ENCODE peak calls at places on chromosomes 13 and 19, in six cellular contexts. One of them, this sample, is unnamed.

GRCh38 chr13:80341771-80342271 is 895 bp upstream of the SPRY2 start:
- DNase-seq in fibroblast of the aortic adventitia: peak
- DNase-seq in CD8-positive, alpha-beta T cell: no peak
- DNase-seq in bronchial epithelial cell: peak
- DNase-seq in vagina: peak
- DNase-seq in hepatocyte: peak
- DNase-seq in this sample: no peak

GRCh38 chr19:50817941-50818858 is 5.4 kb downstream of the KLK1 start:
- DNase-seq in fibroblast of the aortic adventitia: no peak
- DNase-seq in CD8-positive, alpha-beta T cell: peak
- DNase-seq in bronchial epithelial cell: no peak
- DNase-seq in vagina: no peak
- DNase-seq in hepatocyte: peak
- DNase-seq in this sample: peak

GRCh38 chr19:49193822-49194394 is 36.3 kb downstream of the TRPM4 start:
- DNase-seq in fibroblast of the aortic adventitia: no peak
- DNase-seq in CD8-positive, alpha-beta T cell: no peak
- DNase-seq in bronchial epithelial cell: no peak
- DNase-seq in vagina: no peak
- DNase-seq in hepatocyte: no peak
- DNase-seq in this sample: no peak

GRCh38 chr19:5526691-5527090 is 41.1 kb downstream of the TINCR start:
- DNase-seq in fibroblast of the aortic adventitia: no peak
- DNase-seq in CD8-positive, alpha-beta T cell: no peak
- DNase-seq in bronchial epithelial cell: no peak
- DNase-seq in vagina: no peak
- DNase-seq in hepatocyte: no peak
- DNase-seq in this sample: no peak

GRCh38 chr19:13783565-13784500 is 9.6 kb downstream of the C19orf53 start:
- DNase-seq in fibroblast of the aortic adventitia: no peak
- DNase-seq in CD8-positive, alpha-beta T cell: no peak
- DNase-seq in bronchial epithelial cell: peak
- DNase-seq in vagina: no peak
- DNase-seq in hepatocyte: no peak
- DNase-seq in this sample: no peak

GRCh38 chr19:38734426-38735256 is 9.6 kb downstream of the CAPN12 start:
- DNase-seq in fibroblast of the aortic adventitia: no peak
- DNase-seq in CD8-positive, alpha-beta T cell: peak
- DNase-seq in bronchial epithelial cell: peak
- DNase-seq in vagina: no peak
- DNase-seq in hepatocyte: peak
- DNase-seq in this sample: no peak

GRCh38 chr13:21749410-21749809 is 78.5 kb downstream of the FGF9 start:
- DNase-seq in fibroblast of the aortic adventitia: no peak
- DNase-seq in CD8-positive, alpha-beta T cell: no peak
- DNase-seq in bronchial epithelial cell: peak
- DNase-seq in vagina: no peak
- DNase-seq in hepatocyte: no peak
- DNase-seq in this sample: no peak

GRCh38 chr13:102325321-102325720 is 76.5 kb downstream of the FGF14 start:
- DNase-seq in fibroblast of the aortic adventitia: no peak
- DNase-seq in CD8-positive, alpha-beta T cell: no peak
- DNase-seq in bronchial epithelial cell: no peak
- DNase-seq in vagina: no peak
- DNase-seq in hepatocyte: no peak
- DNase-seq in this sample: no peak

GRCh38 chr19:10368101-10368803 is 12.1 kb downstream of the TYK2 start:
- DNase-seq in fibroblast of the aortic adventitia: no peak
- DNase-seq in CD8-positive, alpha-beta T cell: no peak
- DNase-seq in bronchial epithelial cell: no peak
- DNase-seq in vagina: no peak
- DNase-seq in hepatocyte: no peak
- DNase-seq in this sample: no peak

GRCh38 chr13:27403727-27404385 is 20.6 kb upstream of the GTF3A start:
- DNase-seq in fibroblast of the aortic adventitia: no peak
- DNase-seq in CD8-positive, alpha-beta T cell: no peak
- DNase-seq in bronchial epithelial cell: no peak
- DNase-seq in vagina: no peak
- DNase-seq in hepatocyte: peak
- DNase-seq in this sample: no peak

GRCh38 chr13:27404680-27405079 is 19.7 kb upstream of the GTF3A start:
- DNase-seq in fibroblast of the aortic adventitia: no peak
- DNase-seq in CD8-positive, alpha-beta T cell: no peak
- DNase-seq in bronchial epithelial cell: no peak
- DNase-seq in vagina: no peak
- DNase-seq in hepatocyte: no peak
- DNase-seq in this sample: no peak

GRCh38 chr13:27408074-27408473 is 16.3 kb upstream of the GTF3A start:
- DNase-seq in fibroblast of the aortic adventitia: no peak
- DNase-seq in CD8-positive, alpha-beta T cell: no peak
- DNase-seq in bronchial epithelial cell: no peak
- DNase-seq in vagina: no peak
- DNase-seq in hepatocyte: no peak
- DNase-seq in this sample: no peak

GRCh38 chr13:27405521-27406134 is 18.8 kb upstream of the GTF3A start:
- DNase-seq in fibroblast of the aortic adventitia: no peak
- DNase-seq in CD8-positive, alpha-beta T cell: no peak
- DNase-seq in bronchial epithelial cell: peak
- DNase-seq in vagina: no peak
- DNase-seq in hepatocyte: no peak
- DNase-seq in this sample: no peak

GRCh38 chr13:27406178-27406939 is 18.1 kb upstream of the GTF3A start:
- DNase-seq in fibroblast of the aortic adventitia: peak
- DNase-seq in CD8-positive, alpha-beta T cell: peak
- DNase-seq in bronchial epithelial cell: peak
- DNase-seq in vagina: no peak
- DNase-seq in hepatocyte: peak
- DNase-seq in this sample: no peak
- TF ChIP-seq CTCF in fibroblast of the aortic adventitia: peak
- TF ChIP-seq CTCF in CD8-positive, alpha-beta T cell: peak
- TF ChIP-seq CTCF in bronchial epithelial cell: peak
- TF ChIP-seq CTCF in vagina: no peak
- TF ChIP-seq CTCF in hepatocyte: peak
- TF ChIP-seq CTCF in this sample: peak

GRCh38 chr13:39602277-39602613 is 748 bp downstream of the LHFPL6 start:
- DNase-seq in fibroblast of the aortic adventitia: no peak
- DNase-seq in CD8-positive, alpha-beta T cell: no peak
- DNase-seq in bronchial epithelial cell: no peak
- DNase-seq in vagina: no peak
- DNase-seq in hepatocyte: no peak
- DNase-seq in this sample: no peak

GRCh38 chr13:39601636-39602035 is 1.4 kb downstream of the LHFPL6 start:
- DNase-seq in fibroblast of the aortic adventitia: no peak
- DNase-seq in CD8-positive, alpha-beta T cell: no peak
- DNase-seq in bronchial epithelial cell: no peak
- DNase-seq in vagina: no peak
- DNase-seq in hepatocyte: no peak
- DNase-seq in this sample: no peak

GRCh38 chr13:39599842-39600241 is 3.2 kb downstream of the LHFPL6 start:
- DNase-seq in fibroblast of the aortic adventitia: peak
- DNase-seq in CD8-positive, alpha-beta T cell: no peak
- DNase-seq in bronchial epithelial cell: no peak
- DNase-seq in vagina: no peak
- DNase-seq in hepatocyte: no peak
- DNase-seq in this sample: no peak

GRCh38 chr13:39602614-39603366 is at the start of gene LHFPL6:
- DNase-seq in fibroblast of the aortic adventitia: peak
- DNase-seq in CD8-positive, alpha-beta T cell: peak
- DNase-seq in bronchial epithelial cell: peak
- DNase-seq in vagina: peak
- DNase-seq in hepatocyte: peak
- DNase-seq in this sample: peak

GRCh38 chr13:39600766-39601165 is 2.2 kb downstream of the LHFPL6 start:
- DNase-seq in fibroblast of the aortic adventitia: peak
- DNase-seq in CD8-positive, alpha-beta T cell: no peak
- DNase-seq in bronchial epithelial cell: no peak
- DNase-seq in vagina: no peak
- DNase-seq in hepatocyte: no peak
- DNase-seq in this sample: no peak
- TF ChIP-seq CTCF in fibroblast of the aortic adventitia: peak
- TF ChIP-seq CTCF in CD8-positive, alpha-beta T cell: no peak
- TF ChIP-seq CTCF in bronchial epithelial cell: no peak
- TF ChIP-seq CTCF in vagina: no peak
- TF ChIP-seq CTCF in hepatocyte: no peak
- TF ChIP-seq CTCF in this sample: no peak

GRCh38 chr19:42635233-42635539 is 40.5 kb upstream of the CEACAM8 start:
- DNase-seq in fibroblast of the aortic adventitia: no peak
- DNase-seq in CD8-positive, alpha-beta T cell: no peak
- DNase-seq in bronchial epithelial cell: no peak
- DNase-seq in vagina: no peak
- DNase-seq in hepatocyte: no peak
- DNase-seq in this sample: no peak

GRCh38 chr19:42629191-42629590 is 34.5 kb upstream of the CEACAM8 start:
- DNase-seq in fibroblast of the aortic adventitia: no peak
- DNase-seq in CD8-positive, alpha-beta T cell: no peak
- DNase-seq in bronchial epithelial cell: peak
- DNase-seq in vagina: no peak
- DNase-seq in hepatocyte: no peak
- DNase-seq in this sample: no peak

GRCh38 chr19:42634409-42635232 is 39.9 kb upstream of the CEACAM8 start:
- DNase-seq in fibroblast of the aortic adventitia: peak
- DNase-seq in CD8-positive, alpha-beta T cell: peak
- DNase-seq in bronchial epithelial cell: peak
- DNase-seq in vagina: no peak
- DNase-seq in hepatocyte: no peak
- DNase-seq in this sample: no peak
- TF ChIP-seq CTCF in fibroblast of the aortic adventitia: peak
- TF ChIP-seq CTCF in CD8-positive, alpha-beta T cell: no peak
- TF ChIP-seq CTCF in bronchial epithelial cell: peak
- TF ChIP-seq CTCF in vagina: no peak
- TF ChIP-seq CTCF in hepatocyte: no peak
- TF ChIP-seq CTCF in this sample: peak

GRCh38 chr13:77337159-77337558 is 10.3 kb upstream of the MYCBP2 start:
- DNase-seq in fibroblast of the aortic adventitia: no peak
- DNase-seq in CD8-positive, alpha-beta T cell: no peak
- DNase-seq in bronchial epithelial cell: no peak
- DNase-seq in vagina: no peak
- DNase-seq in hepatocyte: no peak
- DNase-seq in this sample: no peak
- TF ChIP-seq CTCF in fibroblast of the aortic adventitia: no peak
- TF ChIP-seq CTCF in CD8-positive, alpha-beta T cell: no peak
- TF ChIP-seq CTCF in bronchial epithelial cell: no peak
- TF ChIP-seq CTCF in vagina: no peak
- TF ChIP-seq CTCF in hepatocyte: no peak
- TF ChIP-seq CTCF in this sample: no peak

GRCh38 chr13:31591834-31592233 is 147.5 kb upstream of the RXFP2 start:
- DNase-seq in fibroblast of the aortic adventitia: no peak
- DNase-seq in CD8-positive, alpha-beta T cell: no peak
- DNase-seq in bronchial epithelial cell: no peak
- DNase-seq in vagina: no peak
- DNase-seq in hepatocyte: no peak
- DNase-seq in this sample: no peak

GRCh38 chr13:31594056-31594455 is 145.3 kb upstream of the RXFP2 start:
- DNase-seq in fibroblast of the aortic adventitia: no peak
- DNase-seq in CD8-positive, alpha-beta T cell: no peak
- DNase-seq in bronchial epithelial cell: no peak
- DNase-seq in vagina: no peak
- DNase-seq in hepatocyte: no peak
- DNase-seq in this sample: no peak

GRCh38 chr13:31598990-31599389 is 140.3 kb upstream of the RXFP2 start:
- DNase-seq in fibroblast of the aortic adventitia: no peak
- DNase-seq in CD8-positive, alpha-beta T cell: no peak
- DNase-seq in bronchial epithelial cell: no peak
- DNase-seq in vagina: no peak
- DNase-seq in hepatocyte: no peak
- DNase-seq in this sample: no peak

GRCh38 chr13:31595568-31595967 is 143.8 kb upstream of the RXFP2 start:
- DNase-seq in fibroblast of the aortic adventitia: peak
- DNase-seq in CD8-positive, alpha-beta T cell: no peak
- DNase-seq in bronchial epithelial cell: no peak
- DNase-seq in vagina: no peak
- DNase-seq in hepatocyte: no peak
- DNase-seq in this sample: no peak
- TF ChIP-seq CTCF in fibroblast of the aortic adventitia: no peak
- TF ChIP-seq CTCF in CD8-positive, alpha-beta T cell: no peak
- TF ChIP-seq CTCF in bronchial epithelial cell: no peak
- TF ChIP-seq CTCF in vagina: no peak
- TF ChIP-seq CTCF in hepatocyte: no peak
- TF ChIP-seq CTCF in this sample: no peak